ENCODE peak calls at places on chromosomes 13 and 19, in five cellular contexts. L, M, Q, T and H are unnamed samples.

GRCh38 chr13:62336507-62336906 is 920.9 kb upstream of the PCDH20 start:
- DNase-seq in L (no peak), M (no peak), Q (no peak), T (no peak), H (no peak)

GRCh38 chr13:49859568-49859967 is 67.1 kb upstream of the KPNA3 start:
- DNase-seq in L (no peak), M (no peak), Q (peak), T (no peak), H (no peak)

GRCh38 chr19:43618921-43619261 is 538 bp downstream of the ZNF428 start:
- DNase-seq in L (no peak), M (no peak), Q (peak), T (no peak), H (no peak)

GRCh38 chr19:50669319-50670101 is 20.3 kb downstream of the C19orf81 start:
- DNase-seq in L (no peak), M (no peak), Q (peak), T (no peak), H (peak)

GRCh38 chr19:42198676-42199439 is 18.6 kb downstream of the DEDD2 start:
- DNase-seq in L (peak), M (peak), Q (no peak), T (no peak), H (no peak)

GRCh38 chr13:24713022-24713421 is 32.8 kb downstream of the ATP12A start:
- DNase-seq in L (no peak), M (no peak), Q (no peak), T (no peak), H (peak)

GRCh38 chr19:35911790-35912189 is 3.7 kb upstream of the TYROBP start:
- DNase-seq in L (no peak), M (no peak), Q (peak), T (no peak), H (no peak)

GRCh38 chr19:13902993-13903555 is 2.8 kb downstream of the BRME1 start:
- DNase-seq in L (no peak), M (no peak), Q (peak), T (no peak), H (no peak)

GRCh38 chr19:6273701-6274601 is 5.8 kb downstream of the MLLT1 start:
- DNase-seq in L (no peak), M (no peak), Q (peak), T (peak), H (peak)

GRCh38 chr13:29963086-29963485 is 112.7 kb upstream of the UBL3 start:
- DNase-seq in L (no peak), M (no peak), Q (no peak), T (no peak), H (no peak)

GRCh38 chr13:31786011-31786410 is 46.7 kb downstream of the RXFP2 start:
- DNase-seq in L (no peak), M (no peak), Q (no peak), T (no peak), H (no peak)

GRCh38 chr19:33298146-33298911 is 4.0 kb downstream of the CEBPA start:
- DNase-seq in L (no peak), M (no peak), Q (no peak), T (no peak), H (no peak)

GRCh38 chr13:39765801-39766463 is 110.5 kb downstream of the COG6 start:
- DNase-seq in L (no peak), M (no peak), Q (peak), T (peak), H (peak)

GRCh38 chr13:106570354-106570822 is 2.5 kb upstream of the ARGLU1 start:
- DNase-seq in L (no peak), M (no peak), Q (no peak), T (no peak), H (no peak)

GRCh38 chr19:19464339-19465098 is 50.8 kb downstream of the TSSK6 start:
- DNase-seq in L (no peak), M (no peak), Q (no peak), T (no peak), H (no peak)

GRCh38 chr13:40145139-40145538 is 489.7 kb downstream of the COG6 start:
- DNase-seq in L (no peak), M (no peak), Q (no peak), T (no peak), H (no peak)

GRCh38 chr13:25468330-25469178 is 96.8 kb downstream of the ATP8A2 start:
- DNase-seq in L (peak), M (no peak), Q (no peak), T (peak), H (peak)